ENCODE peak calls at places on chromosomes 12 and 14, in five cellular contexts. O is cardiac fibroblast, X is fibroblast of mammary gland, D is kidney epithelial cell, R is GM12878. F is an unnamed sample.

GRCh38 chr12:10553148-10553547 is 47.5 kb downstream of the EIF2S3B start:
- DNase-seq in O (no peak), X (no peak), D (no peak), R (no peak), F (no peak)

GRCh38 chr12:107568718-107569117 is 116.9 kb upstream of the PWP1 start:
- DNase-seq in O (no peak), X (peak; percentile 54), D (no peak), R (no peak), F (peak; percentile 45)

GRCh38 chr12:103241184-103241583 is 254.6 kb downstream of the C12orf42 start:
- DNase-seq in O (no peak), X (no peak), D (no peak), R (no peak), F (no peak)

GRCh38 chr12:6345319-6346071 is 3.6 kb upstream of the TNFRSF1A start:
- DNase-seq in O (peak; percentile 98), X (peak; percentile 99), D (peak; percentile 92), R (no peak), F (peak; percentile 90)

GRCh38 chr14:33352821-33353220 is 414.1 kb downstream of the NPAS3 start:
- DNase-seq in O (no peak), X (no peak), D (no peak), R (no peak), F (no peak)

GRCh38 chr12:26768611-26769603 is 64.1 kb downstream of the ITPR2 start:
- DNase-seq in O (no peak), X (no peak), D (no peak), R (no peak), F (no peak)

GRCh38 chr12:81330480-81330879 is 252.6 kb downstream of the ACSS3 start:
- DNase-seq in O (no peak), X (peak; percentile 6), D (no peak), R (no peak), F (no peak)

GRCh38 chr12:3152892-3153291 is 75.7 kb downstream of the TSPAN9 start:
- DNase-seq in O (no peak), X (no peak), D (no peak), R (no peak), F (no peak)

GRCh38 chr14:24368562-24369252 is 723 bp downstream of the NFATC4 start:
- DNase-seq in O (peak; percentile 78), X (peak; percentile 80), D (no peak), R (no peak), F (no peak)

DNA sequence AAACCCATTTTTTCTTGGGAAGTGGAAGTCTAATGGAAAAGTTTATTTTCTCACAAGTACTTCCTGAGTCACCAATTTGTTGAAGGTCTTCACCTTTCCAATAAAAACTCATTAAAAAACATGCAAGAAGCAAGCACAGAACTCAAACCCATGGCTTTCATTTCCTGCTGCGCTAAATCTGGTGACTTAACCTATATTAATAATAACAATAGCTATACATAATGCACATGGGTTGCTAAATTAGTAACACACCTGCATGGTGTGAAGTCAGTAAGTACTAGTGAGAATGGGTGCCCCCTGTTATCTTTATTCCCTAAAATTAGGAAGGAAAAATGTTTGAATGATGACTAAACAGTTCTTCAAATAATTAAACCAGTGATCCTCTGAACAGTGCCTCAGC is 52.3 kb downstream of the PPP2R5C start:
- DNase-seq in O (no peak), X (no peak), D (no peak), R (no peak), F (no peak)
- H3K4me3 ChIP-seq in O (no peak overlapping the region), X (no peak overlapping the region), D (no peak overlapping the region), R (peak overlapping the region; percentile 66), F (no peak overlapping the region)

GRCh38 chr12:98332626-98333025 is 182.8 kb upstream of the TMPO start:
- DNase-seq in O (no peak), X (no peak), D (no peak), R (peak; percentile 64), F (no peak)
- TF ChIP-seq CTCF in O (no peak), X (no peak), D (no peak), R (peak; percentile 57), F (no peak)

GRCh38 chr12:51322452-51322851 is 1.5 kb downstream of the BIN2 start:
- DNase-seq in O (no peak), X (no peak), D (no peak), R (peak; percentile 45), F (no peak)

GRCh38 chr12:51320311-51320694 is 3.7 kb downstream of the BIN2 start:
- DNase-seq in O (peak; percentile 14), X (no peak), D (no peak), R (no peak), F (no peak)

GRCh38 chr12:51320695-51321320 is 3.2 kb downstream of the BIN2 start:
- DNase-seq in O (peak; percentile 58), X (peak; percentile 53), D (no peak), R (no peak), F (no peak)

GRCh38 chr12:51321882-51322281 is 2.1 kb downstream of the BIN2 start:
- DNase-seq in O (no peak), X (no peak), D (no peak), R (no peak), F (no peak)

DNA sequence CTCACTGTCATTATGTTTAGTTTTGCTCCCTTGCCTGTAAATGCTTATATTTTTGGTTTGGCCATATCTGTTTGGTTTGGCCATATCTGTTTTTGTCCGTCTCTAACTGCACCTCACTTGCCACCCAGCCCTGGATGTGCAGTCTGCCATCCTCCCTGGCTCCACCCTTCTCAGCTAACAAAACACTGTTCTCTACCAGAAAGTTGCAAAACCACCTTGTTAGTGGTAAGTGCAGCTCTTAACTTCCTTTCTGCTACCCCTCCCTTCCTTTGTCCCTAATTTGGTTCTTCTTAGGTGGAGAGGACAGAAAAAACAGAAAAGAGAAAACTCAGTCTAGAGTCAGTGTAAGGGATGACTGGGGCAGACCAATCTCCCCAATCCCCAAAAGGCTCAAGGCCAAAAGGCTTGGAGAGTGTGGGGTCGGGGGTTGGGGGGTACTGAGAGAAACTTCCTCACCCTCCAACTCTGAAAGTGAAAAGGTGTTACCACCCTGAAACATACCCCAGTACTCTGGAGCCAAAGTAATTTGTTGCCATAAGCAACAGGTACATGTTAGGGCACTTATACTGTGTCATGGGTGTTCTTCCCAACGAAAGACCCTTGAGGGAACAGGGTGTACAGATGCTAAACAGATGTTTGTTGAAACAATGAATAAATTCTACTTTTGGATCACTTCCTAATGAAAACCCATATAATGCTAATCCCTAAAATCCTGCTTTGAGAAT is 5.0 kb downstream of the BIN2 start:
- DNase-seq in O (no peak), X (no peak), D (no peak), R (peak; percentile 59), F (no peak)
- H3K4me3 ChIP-seq in O (no peak overlapping the region), X (no peak overlapping the region), D (no peak overlapping the region), R (no peak overlapping the region), F (no peak overlapping the region)

DNA sequence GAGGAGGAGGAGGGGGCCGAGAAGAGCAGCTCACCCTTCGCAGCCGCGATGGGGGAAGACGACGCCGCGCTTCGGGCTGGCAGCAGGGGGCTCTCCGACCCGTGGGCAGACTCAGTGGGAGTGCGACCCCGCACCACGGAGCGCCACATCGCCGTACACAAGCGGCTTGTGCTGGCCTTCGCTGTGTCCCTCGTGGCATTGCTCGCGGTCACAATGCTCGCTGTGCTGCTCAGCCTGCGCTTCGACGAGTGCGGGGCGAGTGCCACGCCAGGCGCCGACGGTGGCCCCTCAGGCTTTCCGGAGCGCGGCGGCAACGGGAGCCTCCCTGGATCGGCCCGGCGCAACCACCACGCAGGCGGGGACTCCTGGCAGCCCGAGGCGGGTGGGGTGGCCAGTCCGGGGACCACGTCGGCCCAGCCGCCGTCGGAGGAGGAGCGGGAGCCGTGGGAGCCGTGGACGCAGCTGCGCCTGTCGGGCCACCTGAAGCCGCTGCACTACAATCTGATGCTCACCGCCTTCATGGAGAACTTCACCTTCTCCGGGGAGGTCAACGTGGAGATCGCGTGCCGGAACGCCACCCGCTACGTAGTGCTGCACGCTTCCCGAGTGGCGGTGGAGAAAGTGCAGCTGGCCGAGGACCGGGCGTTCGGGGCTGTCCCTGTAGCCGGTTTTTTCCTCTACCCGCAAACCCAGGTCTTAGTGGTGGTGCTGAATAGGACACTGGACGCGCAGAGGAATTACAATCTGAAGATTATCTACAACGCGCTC is 745 bp downstream of the TRHDE start:
- DNase-seq in O (no peak), X (no peak), D (no peak), R (no peak), F (no peak)
- TF ChIP-seq CTCF in O (no peak), X (no peak), D (peak; percentile 28), R (no peak), F (peak; percentile 30)

F was measured in epithelial cell of proximal tubule.